ENCODE peak calls at places on chromosomes 3 and 15, in six cellular contexts. Y is NCI-H1092 treated with DMSO at 0.1 percent for 48 hours; P is left cardiac atrium; W is endothelial cell; I is activated naive CD4-positive, alpha-beta T cell treated with anti-CD3 and anti-CD28 coated beads for 36 hours; X is H54. S is an unnamed sample.

GRCh38 chr15:36775209-36775608 is 195.8 kb downstream of the CDIN1 start:
- DNase-seq in Y (no peak), P (no peak), W (no peak), I (no peak), X (no peak), S (no peak)

GRCh38 chr3:185103359-185104127 is 49.3 kb downstream of the C3orf70 start:
- DNase-seq in Y (no peak), P (no peak), W (no peak), I (no peak), X (no peak), S (peak)

GRCh38 chr3:177437513-177438337 is 240.4 kb upstream of the TBL1XR1 start:
- DNase-seq in Y (no peak), P (no peak), W (no peak), I (no peak), X (no peak), S (no peak)

GRCh38 chr3:48507256-48508061 is 3.5 kb upstream of the SHISA5 start:
- DNase-seq in Y (peak), P (peak), W (peak), I (peak), X (peak), S (no peak)

GRCh38 chr15:82044373-82045178 is 1.2 kb downstream of the MEX3B start:
- DNase-seq in Y (no peak), P (peak), W (peak), I (peak), X (peak), S (peak)

GRCh38 chr3:124057453-124057852 is 65.5 kb upstream of the ROPN1 start:
- DNase-seq in Y (no peak), P (peak), W (no peak), I (no peak), X (no peak), S (peak)

GRCh38 chr3:24185738-24186384 is 240.8 kb downstream of the NR1D2 start:
- DNase-seq in Y (peak), P (peak), W (peak), I (peak), X (peak), S (peak)

GRCh38 chr3:131072845-131073244 is 46.2 kb downstream of the NEK11 start:
- DNase-seq in Y (no peak), P (peak), W (no peak), I (no peak), X (no peak), S (no peak)

GRCh38 chr3:73056365-73057150 is 4.9 kb upstream of the EBLN2 start:
- DNase-seq in Y (peak), P (no peak), W (no peak), I (no peak), X (no peak), S (no peak)

GRCh38 chr15:69992326-69992725 is 105.4 kb downstream of the TLE3 start:
- DNase-seq in Y (no peak), P (no peak), W (no peak), I (no peak), X (no peak), S (no peak)

GRCh38 chr15:73633991-73634495 is 854 bp upstream of the NPTN start:
- DNase-seq in Y (no peak), P (no peak), W (peak), I (no peak), X (peak), S (no peak)

GRCh38 chr3:55501905-55502304 is 14.8 kb upstream of the WNT5A start:
- DNase-seq in Y (no peak), P (no peak), W (no peak), I (no peak), X (no peak), S (no peak)

GRCh38 chr15:60605879-60606304 is 127.0 kb upstream of the ICE2 start:
- DNase-seq in Y (no peak), P (peak), W (peak), I (no peak), X (no peak), S (no peak)

GRCh38 chr15:24858737-24859601 is 95.8 kb upstream of the SNRPN start:
- DNase-seq in Y (no peak), P (no peak), W (no peak), I (no peak), X (no peak), S (no peak)

GRCh38 chr3:172163320-172163719 is 123.9 kb downstream of the FNDC3B start:
- DNase-seq in Y (no peak), P (no peak), W (no peak), I (no peak), X (no peak), S (no peak)

GRCh38 chr3:50930371-50931208 is 255.9 kb downstream of the DOCK3 start:
- DNase-seq in Y (no peak), P (no peak), W (no peak), I (no peak), X (no peak), S (no peak)

GRCh38 chr3:131501949-131502348 is 822 bp downstream of the MRPL3 start:
- DNase-seq in Y (no peak), P (no peak), W (no peak), I (no peak), X (no peak), S (no peak)

GRCh38 chr15:22954798-22955543 is 25.2 kb downstream of the CYFIP1 start:
- DNase-seq in Y (no peak), P (no peak), W (no peak), I (no peak), X (no peak), S (no peak)

GRCh38 chr15:82646250-82647044 is 716 bp downstream of the CPEB1 start:
- DNase-seq in Y (peak), P (no peak), W (no peak), I (peak), X (no peak), S (peak)

GRCh38 chr3:52194541-52195296 is 3.2 kb upstream of the ALAS1 start:
- DNase-seq in Y (no peak), P (peak), W (no peak), I (no peak), X (no peak), S (peak)

GRCh38 chr3:97793415-97794019 is 28.3 kb upstream of the CRYBG3 start:
- DNase-seq in Y (peak), P (no peak), W (no peak), I (no peak), X (no peak), S (no peak)

GRCh38 chr3:8712871-8713360 is 20.7 kb upstream of the CAV3 start:
- DNase-seq in Y (peak), P (no peak), W (no peak), I (no peak), X (no peak), S (no peak)

GRCh38 chr15:77457619-77458265 is 37.1 kb downstream of the HMG20A start:
- DNase-seq in Y (no peak), P (no peak), W (no peak), I (no peak), X (no peak), S (no peak)

GRCh38 chr3:58463181-58463941 is 28.5 kb upstream of the KCTD6 start:
- DNase-seq in Y (peak), P (peak), W (peak), I (peak), X (peak), S (peak)

GRCh38 chr3:197554196-197554561 is 1.6 kb downstream of the BDH1 start:
- DNase-seq in Y (no peak), P (no peak), W (no peak), I (no peak), X (peak), S (no peak)

GRCh38 chr15:35698331-35698730 is 152.4 kb upstream of the DPH6 start:
- DNase-seq in Y (no peak), P (no peak), W (no peak), I (no peak), X (no peak), S (no peak)

GRCh38 chr3:54344601-54345216 is 222.4 kb downstream of the CACNA2D3 start:
- DNase-seq in Y (no peak), P (no peak), W (no peak), I (no peak), X (no peak), S (no peak)

GRCh38 chr3:117045143-117045542 is 335.6 kb downstream of the TUSC7 start:
- DNase-seq in Y (no peak), P (no peak), W (no peak), I (no peak), X (no peak), S (no peak)

GRCh38 chr15:44676676-44677075 is 13.2 kb upstream of the SPG11 start:
- DNase-seq in Y (no peak), P (no peak), W (no peak), I (peak), X (no peak), S (no peak)

GRCh38 chr15:35725353-35725752 is 179.4 kb upstream of the DPH6 start:
- DNase-seq in Y (no peak), P (no peak), W (no peak), I (no peak), X (no peak), S (no peak)

GRCh38 chr3:156216852-156217251 is 96.5 kb downstream of the KCNAB1 start:
- DNase-seq in Y (no peak), P (no peak), W (no peak), I (no peak), X (no peak), S (no peak)

GRCh38 chr3:149612456-149612855 is 45.4 kb downstream of the WWTR1 start:
- DNase-seq in Y (no peak), P (no peak), W (no peak), I (no peak), X (no peak), S (no peak)

GRCh38 chr3:161700998-161701397 is 204.4 kb downstream of the OTOL1 start:
- DNase-seq in Y (peak), P (no peak), W (peak), I (no peak), X (no peak), S (no peak)

GRCh38 chr3:188439080-188439479 is 285.1 kb downstream of the LPP start:
- DNase-seq in Y (no peak), P (no peak), W (no peak), I (peak), X (no peak), S (no peak)

GRCh38 chr3:132421832-132422231 is 4.5 kb downstream of the DNAJC13 start:
- DNase-seq in Y (no peak), P (no peak), W (no peak), I (no peak), X (no peak), S (no peak)

GRCh38 chr15:71758716-71759115 is 51.6 kb upstream of the NR2E3 start:
- DNase-seq in Y (no peak), P (no peak), W (no peak), I (no peak), X (no peak), S (no peak)

GRCh38 chr3:15610083-15610482 is 8.5 kb downstream of the BTD start:
- DNase-seq in Y (no peak), P (no peak), W (no peak), I (no peak), X (peak), S (no peak)

S was measured in testis.